ENCODE peak calls at places on chromosomes 13 and 19, in nine cellular contexts. H is ovary, J is A549, S is H1, L is upper lobe of left lung, E is tibial nerve, A is K562, I is stomach, Q is suprapubic skin. D is an unnamed sample.

GRCh38 chr19:35744688-35745327 is 410 bp downstream of the U2AF1L4 start:
- DNase-seq in H (peak), J (peak), S (peak), L (peak), E (peak), A (peak), I (peak), Q (peak), D (peak)

GRCh38 chr19:34355201-34355600 is 9.8 kb upstream of the GPI start:
- DNase-seq in H (no peak), J (no peak), S (no peak), L (no peak), E (no peak), A (no peak), I (no peak), Q (no peak), D (no peak)

GRCh38 chr19:13022859-13023636 is 27.8 kb downstream of the NFIX start:
- DNase-seq in H (peak), J (peak), S (no peak), L (no peak), E (peak), A (peak), I (peak), Q (peak), D (peak)

GRCh38 chr13:22793598-22794134 is 387.1 kb upstream of the SGCG start:
- DNase-seq in H (no peak), J (no peak), S (no peak), L (no peak), E (no peak), A (no peak), I (peak), Q (no peak), D (no peak)

GRCh38 chr19:40596608-40597328 is 4.4 kb upstream of the LTBP4 start:
- DNase-seq in H (peak), J (peak), S (peak), L (peak), E (no peak), A (peak), I (peak), Q (no peak), D (peak)

GRCh38 chr19:47765522-47766358 is 12.8 kb upstream of the SELENOW start:
- DNase-seq in H (peak), J (peak), S (peak), L (peak), E (no peak), A (peak), I (peak), Q (no peak), D (peak)

GRCh38 chr13:74253161-74253560 is 119.0 kb upstream of the KLF12 start:
- DNase-seq in H (no peak), J (no peak), S (no peak), L (no peak), E (no peak), A (no peak), I (no peak), Q (no peak), D (no peak)

GRCh38 chr13:51997641-51998330 is 13.5 kb downstream of the ATP7B start:
- DNase-seq in H (no peak), J (no peak), S (no peak), L (no peak), E (no peak), A (no peak), I (peak), Q (no peak), D (no peak)

GRCh38 chr19:45097776-45098520 is 5.0 kb downstream of the PPP1R37 start:
- DNase-seq in H (peak), J (peak), S (no peak), L (no peak), E (no peak), A (peak), I (peak), Q (peak), D (no peak)

GRCh38 chr13:37905736-37906135 is 36.2 kb upstream of the TRPC4 start:
- DNase-seq in H (no peak), J (no peak), S (no peak), L (no peak), E (no peak), A (no peak), I (no peak), Q (no peak), D (no peak)

GRCh38 chr13:43878897-43879322 is 630 bp downstream of the CCDC122 start:
- DNase-seq in H (peak), J (peak), S (no peak), L (no peak), E (peak), A (no peak), I (peak), Q (peak), D (peak)

GRCh38 chr13:45315520-45316167 is 25.3 kb downstream of the TPT1 start:
- DNase-seq in H (no peak), J (no peak), S (no peak), L (no peak), E (no peak), A (no peak), I (no peak), Q (no peak), D (no peak)

GRCh38 chr13:95039415-95039814 is 261.8 kb downstream of the ABCC4 start:
- DNase-seq in H (no peak), J (no peak), S (no peak), L (no peak), E (no peak), A (no peak), I (no peak), Q (no peak), D (no peak)

GRCh38 chr13:81726037-81726726 is 1385.3 kb upstream of the SPRY2 start:
- DNase-seq in H (no peak), J (no peak), S (no peak), L (peak), E (no peak), A (no peak), I (no peak), Q (no peak), D (no peak)

GRCh38 chr13:78997902-78998654 is 339.1 kb upstream of the OBI1 start:
- DNase-seq in H (no peak), J (no peak), S (no peak), L (no peak), E (no peak), A (no peak), I (no peak), Q (no peak), D (no peak)

GRCh38 chr13:78999494-78999893 is 340.5 kb upstream of the OBI1 start:
- DNase-seq in H (no peak), J (no peak), S (no peak), L (no peak), E (no peak), A (no peak), I (no peak), Q (no peak), D (no peak)

GRCh38 chr13:78998736-78999135 is 339.8 kb upstream of the OBI1 start:
- DNase-seq in H (no peak), J (no peak), S (no peak), L (no peak), E (no peak), A (no peak), I (no peak), Q (no peak), D (no peak)

GRCh38 chr13:78993792-78994191 is 334.8 kb upstream of the OBI1 start:
- DNase-seq in H (no peak), J (no peak), S (no peak), L (no peak), E (no peak), A (no peak), I (no peak), Q (no peak), D (no peak)
- TF ChIP-seq EP300 in H (no peak), J (no peak), S (no peak), L (no peak), E (no peak), A (no peak), I (no peak), Q (no peak), D (no peak)

DNA sequence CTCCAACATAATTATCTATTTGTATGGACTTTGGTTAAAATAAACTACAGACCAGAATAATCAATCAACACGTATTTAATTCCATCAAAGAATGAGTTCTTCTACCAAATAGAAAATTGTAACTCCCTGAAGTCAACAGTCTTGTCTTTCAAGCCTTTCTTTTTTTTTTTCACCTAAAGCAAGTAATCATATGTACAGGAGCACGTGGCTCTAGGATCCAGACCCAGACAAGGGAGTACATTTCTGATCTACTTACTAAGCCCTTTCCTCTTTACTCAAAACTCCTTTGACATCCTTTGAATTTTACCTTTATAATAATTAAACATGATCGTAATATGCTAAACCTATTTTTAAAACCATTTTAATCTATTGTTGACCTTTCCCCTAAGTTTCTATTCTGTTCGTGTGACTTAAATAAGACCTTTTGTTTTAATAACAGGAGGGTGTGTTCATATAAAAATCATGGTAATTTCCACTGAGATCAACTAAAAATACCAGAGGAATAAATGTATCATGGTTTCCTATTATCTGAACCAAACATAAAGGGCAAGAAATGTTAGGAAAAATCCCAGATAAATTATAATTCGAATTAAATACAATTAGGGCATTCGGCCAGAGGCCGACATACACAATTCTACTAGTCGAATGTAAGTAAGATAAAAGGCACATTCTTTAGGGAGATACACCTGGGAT is 1.7 kb downstream of the SLC7A1 start:
- DNase-seq in H (no peak), J (no peak), S (no peak), L (no peak), E (no peak), A (no peak), I (no peak), Q (no peak), D (no peak)
- TF ChIP-seq CTCF in H (no peak), J (no peak), S (no peak), L (no peak), E (no peak), A (no peak), I (no peak), Q (no peak), D (no peak)

GRCh38 chr13:84400711-84401110 is 518.4 kb upstream of the SLITRK1 start:
- DNase-seq in H (no peak), J (no peak), S (no peak), L (no peak), E (no peak), A (no peak), I (no peak), Q (no peak), D (no peak)

GRCh38 chr13:84399320-84400085 is 517.2 kb upstream of the SLITRK1 start:
- DNase-seq in H (no peak), J (no peak), S (no peak), L (no peak), E (no peak), A (no peak), I (no peak), Q (no peak), D (no peak)

DNA sequence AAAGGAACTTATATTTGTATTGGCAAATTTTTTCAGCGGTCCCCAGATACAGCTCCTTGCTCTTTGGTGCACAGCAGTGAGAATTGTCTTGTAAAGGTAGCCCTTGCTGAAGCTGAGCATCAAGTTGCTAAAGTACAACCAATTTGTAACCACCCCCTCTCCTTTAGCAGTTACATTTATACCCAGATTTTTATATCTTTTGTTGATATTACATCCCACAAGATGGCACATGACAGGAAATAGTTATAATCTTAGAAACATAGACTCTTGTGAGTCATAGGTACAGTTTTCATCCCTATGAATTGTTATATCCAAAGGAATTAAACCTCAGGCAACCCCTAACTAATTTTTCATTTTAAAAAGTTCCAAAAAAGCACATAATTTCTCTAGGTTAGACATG is 523.0 kb upstream of the SLITRK1 start:
- DNase-seq in H (no peak), J (no peak), S (no peak), L (no peak), E (no peak), A (no peak), I (no peak), Q (no peak), D (no peak)
- TF ChIP-seq EP300 in H (no peak), J (no peak), S (no peak), L (no peak), E (no peak), A (no peak), I (no peak), Q (no peak), D (no peak)

GRCh38 chr19:18798384-18799352 is 7.6 kb upstream of the COMP start:
- DNase-seq in H (no peak), J (no peak), S (no peak), L (no peak), E (no peak), A (no peak), I (peak), Q (no peak), D (peak)
- TF ChIP-seq CTCF in H (no peak), J (no peak), S (peak), L (no peak), E (no peak), A (no peak), I (no peak), Q (no peak), D (no peak)

D was measured in transverse colon.